ENCODE peak calls at places on chromosomes 4 and X, in six cellular contexts. Q, K, D, Z, U and L are unnamed samples.

GRCh38 chr4:147453561-147454141 is 27.2 kb upstream of the EDNRA start:
- DNase-seq in D (no peak), Q (no peak), Z (peak; percentile 24), U (peak; percentile 86), K (peak; percentile 25), L (no peak)

GRCh38 chr4:54318904-54319303 is 89.8 kb downstream of the PDGFRA start:
- DNase-seq in U (peak; percentile 64), Q (peak; percentile 45), D (peak; percentile 4), K (peak; percentile 22), Z (peak; percentile 11), L (no peak)

GRCh38 chrX:55451125-55451524 is 802 bp upstream of the MAGEH1 start:
- DNase-seq in D (no peak), Z (no peak), Q (no peak), K (no peak), U (no peak), L (no peak)

GRCh38 chrX:107324493-107325310 is 118.3 kb downstream of the DNAAF6 start:
- DNase-seq in D (no peak), Z (no peak), Q (peak; percentile 74), K (peak; percentile 12), U (peak; percentile 24), L (no peak)

GRCh38 chr4:88422403-88422802 is 34.5 kb upstream of the HERC5 start:
- DNase-seq in U (no peak), D (no peak), Z (no peak), K (no peak), Q (no peak), L (no peak)

GRCh38 chr4:60485279-60485678 is 714.8 kb upstream of the ADGRL3 start:
- DNase-seq in Z (no peak), Q (no peak), U (no peak), K (no peak), D (no peak), L (no peak)

GRCh38 chr4:2817701-2818350 is 24.9 kb downstream of the SH3BP2 start:
- DNase-seq in Z (no peak), D (no peak), U (no peak), K (no peak), Q (peak; percentile 95), L (no peak)

GRCh38 chrX:96591418-96591817 is 93.2 kb upstream of the DIAPH2 start:
- DNase-seq in Z (no peak), K (no peak), U (peak; percentile 18), D (no peak), Q (no peak), L (no peak)

GRCh38 chr4:40846556-40846955 is 96.8 kb downstream of the NSUN7 start:
- DNase-seq in Z (no peak), D (no peak), Q (no peak), K (no peak), U (no peak), L (no peak)

GRCh38 chr4:151223465-151223864 is 53.5 kb upstream of the PRSS48 start:
- DNase-seq in D (no peak), Z (no peak), U (no peak), K (no peak), Q (no peak), L (no peak)
- H3K4me3 ChIP-seq in D (no peak overlapping the region), Z (no peak overlapping the region), U (no peak overlapping the region), K (no peak overlapping the region), Q (no peak overlapping the region), L (no peak overlapping the region)

GRCh38 chr4:742096-742741 is 36.6 kb downstream of the PCGF3 start:
- DNase-seq in U (no peak), K (no peak), D (no peak), Z (no peak), Q (no peak), L (no peak)

GRCh38 chr4:738781-739280 is 33.2 kb downstream of the PCGF3 start:
- DNase-seq in Q (no peak), Z (no peak), U (no peak), K (no peak), D (no peak), L (no peak)

GRCh38 chr4:740011-740410 is 34.4 kb downstream of the PCGF3 start:
- DNase-seq in U (no peak), D (no peak), K (no peak), Z (no peak), Q (no peak), L (no peak)

GRCh38 chr4:739569-739968 is 33.9 kb downstream of the PCGF3 start:
- DNase-seq in Q (no peak), K (no peak), Z (no peak), D (no peak), U (no peak), L (no peak)

GRCh38 chr4:740656-741282 is 35.1 kb downstream of the PCGF3 start:
- DNase-seq in U (no peak), Q (no peak), D (no peak), K (peak; percentile 36), Z (peak; percentile 30), L (no peak)
- H3K27ac ChIP-seq in U (peak overlapping the region; percentile 43), Q (no peak overlapping the region), D (no peak overlapping the region), K (peak overlapping the region; percentile 28), Z (peak overlapping the region; percentile 47), L (no peak overlapping the region)

DNA sequence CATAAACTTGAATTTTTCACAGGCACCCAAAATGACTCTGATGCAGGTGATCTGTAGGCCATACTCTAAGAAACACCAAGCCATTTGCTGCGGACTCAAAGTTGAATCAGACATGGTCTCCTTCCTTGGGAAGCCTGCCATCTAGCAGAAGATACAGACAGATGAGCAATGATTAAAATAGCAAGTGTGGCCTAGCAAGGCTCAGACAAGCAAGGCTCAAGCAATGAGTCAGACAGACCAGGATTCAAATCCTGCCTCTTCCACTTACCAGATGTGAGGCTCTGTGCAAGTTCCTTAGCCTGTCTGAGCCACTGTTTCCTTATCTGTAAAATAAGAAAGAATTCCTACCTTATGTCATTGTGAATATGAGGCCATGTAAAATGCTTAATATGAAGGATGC is 2.3 kb downstream of the CCDC149 start:
- DNase-seq in K (peak; percentile 87), Z (no peak), Q (no peak), U (peak; percentile 20), D (no peak), L (no peak)
- H3K9me3 ChIP-seq in K (no peaks in the 10 kb centered on the region), Z (no peaks in the 10 kb centered on the region), Q (no peaks in the 10 kb centered on the region), U (no peaks in the 10 kb centered on the region), D (no peaks in the 10 kb centered on the region), L (no peaks in the 10 kb centered on the region)

GRCh38 chr4:175542787-175543186 is 269.3 kb downstream of the GPM6A start:
- DNase-seq in D (no peak), Z (no peak), K (no peak), Q (peak; percentile 13), U (peak; percentile 5), L (no peak)
- H3K4me3 ChIP-seq in D (no peak overlapping the region), Z (no peak overlapping the region), K (no peak overlapping the region), Q (no peak overlapping the region), U (no peak overlapping the region), L (no peak overlapping the region)

DNA sequence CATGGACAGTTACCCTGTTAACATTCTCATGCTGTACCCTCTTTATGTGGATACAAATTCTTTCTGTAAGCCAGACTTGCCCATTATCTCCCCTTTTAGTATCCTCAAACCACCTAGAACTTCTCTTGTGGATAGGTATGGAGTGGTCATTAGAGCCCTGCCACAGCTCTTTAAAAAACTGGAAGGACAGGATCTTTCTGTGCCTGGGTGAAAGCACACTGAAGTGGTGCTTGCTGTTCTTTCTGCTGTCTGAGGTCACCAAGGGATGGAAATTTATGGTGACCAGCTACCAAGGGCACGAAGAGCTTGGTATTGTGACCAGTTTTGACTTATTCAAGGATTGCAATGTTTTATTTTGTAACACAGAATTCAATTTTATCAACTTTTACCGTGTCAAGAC is 344.2 kb downstream of the CBLL2 start:
- DNase-seq in D (no peak), U (no peak), Q (no peak), Z (no peak), K (no peak), L (no peak)
- H3K27ac ChIP-seq in D (no peak overlapping the region), U (no peak overlapping the region), Q (no peak overlapping the region), Z (no peak overlapping the region), K (no peak overlapping the region), L (no peak overlapping the region)

GRCh38 chrX:30642642-30643041 is 10.6 kb upstream of the GK start:
- DNase-seq in Q (no peak), D (no peak), U (no peak), Z (no peak), K (no peak), L (no peak)

GRCh38 chrX:30637874-30638793 is 15.1 kb upstream of the GK start:
- DNase-seq in K (no peak), D (no peak), Q (no peak), Z (no peak), U (no peak), L (no peak)

GRCh38 chrX:30643313-30643821 is 9.9 kb upstream of the GK start:
- DNase-seq in Q (no peak), U (peak; percentile 88), Z (peak; percentile 60), D (no peak), K (no peak), L (no peak)
- H3K9me3 ChIP-seq in Q (no peaks in the 10 kb centered on the region), U (no peaks in the 10 kb centered on the region), Z (no peaks in the 10 kb centered on the region), D (no peaks in the 10 kb centered on the region), K (no peaks in the 10 kb centered on the region), L (no peaks in the 10 kb centered on the region)

GRCh38 chrX:129961180-129962083 is 21.0 kb upstream of the BCORL1 start:
- DNase-seq in Z (no peak), Q (no peak), K (no peak), U (no peak), D (peak; percentile 53), L (peak; percentile 49)
- H3K4me3 ChIP-seq in Z (no peak overlapping the region), Q (no peak overlapping the region), K (no peak overlapping the region), U (no peak overlapping the region), D (peak overlapping the region; percentile 52), L (peak overlapping the region; percentile 51)